ENCODE peak calls at places on chromosomes 1 and 21, in six cellular contexts. Z is right lobe of liver, G is NB4, Q is uterus, E is IMR-90, C is esophagus squamous epithelium. M is an unnamed sample.

GRCh38 chr1:201270616-201271390 is 12.5 kb upstream of the PKP1 start:
- DNase-seq in Z (no peak), G (no peak), Q (no peak), E (no peak), C (no peak), M (no peak)

GRCh38 chr1:164786980-164787833 is 228.2 kb downstream of the PBX1 start:
- DNase-seq in Z (peak), G (peak), Q (peak), E (peak), C (no peak), M (peak)

GRCh38 chr1:210655511-210655910 is 326.8 kb downstream of the HHAT start:
- DNase-seq in Z (no peak), G (no peak), Q (no peak), E (peak), C (no peak), M (no peak)

GRCh38 chr21:43322805-43323204 is 104.1 kb downstream of the SIK1 start:
- DNase-seq in Z (no peak), G (peak), Q (no peak), E (peak), C (no peak), M (no peak)

GRCh38 chr21:34511787-34512451 is at the start of gene KCNE1:
- DNase-seq in Z (peak), G (peak), Q (no peak), E (no peak), C (no peak), M (no peak)

GRCh38 chr1:228065543-228066347 is 16.8 kb upstream of the ARF1 start:
- DNase-seq in Z (peak), G (no peak), Q (no peak), E (no peak), C (no peak), M (peak)

GRCh38 chr1:223210786-223211115 is 67.7 kb upstream of the TLR5 start:
- DNase-seq in Z (no peak), G (no peak), Q (no peak), E (no peak), C (no peak), M (no peak)

GRCh38 chr21:26965567-26966359 is 1.1 kb downstream of the ADAMTS5 start:
- DNase-seq in Z (peak), G (no peak), Q (peak), E (peak), C (no peak), M (peak)

GRCh38 chr21:33149166-33149565 is 79.2 kb downstream of the OLIG1 start:
- DNase-seq in Z (no peak), G (no peak), Q (no peak), E (no peak), C (no peak), M (no peak)

GRCh38 chr1:156090822-156091188 is 8.5 kb upstream of the MEX3A start:
- DNase-seq in Z (peak), G (peak), Q (peak), E (peak), C (no peak), M (peak)

GRCh38 chr1:4367230-4367629 is 287.2 kb upstream of the AJAP1 start:
- DNase-seq in Z (no peak), G (no peak), Q (no peak), E (no peak), C (no peak), M (no peak)

GRCh38 chr1:2349821-2350220 is 41.5 kb downstream of the MORN1 start:
- DNase-seq in Z (no peak), G (no peak), Q (no peak), E (no peak), C (no peak), M (no peak)

GRCh38 chr1:161840363-161840762 is 74.2 kb downstream of the ATF6 start:
- DNase-seq in Z (no peak), G (no peak), Q (no peak), E (peak), C (no peak), M (no peak)

GRCh38 chr1:56798053-56798471 is 21.1 kb downstream of the FYB2 start:
- DNase-seq in Z (no peak), G (no peak), Q (no peak), E (peak), C (no peak), M (no peak)

GRCh38 chr1:70718086-70718630 is 307.1 kb downstream of the CTH start:
- DNase-seq in Z (no peak), G (no peak), Q (no peak), E (no peak), C (no peak), M (no peak)

GRCh38 chr1:248857201-248857600 is 1.7 kb downstream of the ZNF692 start:
- DNase-seq in Z (no peak), G (peak), Q (no peak), E (no peak), C (no peak), M (no peak)

GRCh38 chr1:2786329-2787162 is 14.9 kb downstream of the TTC34 start:
- DNase-seq in Z (peak), G (peak), Q (peak), E (no peak), C (no peak), M (peak)

GRCh38 chr1:39787468-39787867 is 1.2 kb downstream of the BMP8B start:
- DNase-seq in Z (peak), G (no peak), Q (no peak), E (no peak), C (no peak), M (no peak)

GRCh38 chr1:8431028-8431427 is 113.1 kb downstream of the SLC45A1 start:
- DNase-seq in Z (no peak), G (peak), Q (no peak), E (no peak), C (no peak), M (no peak)

GRCh38 chr1:55632906-55633305 is 417.7 kb upstream of the USP24 start:
- DNase-seq in Z (no peak), G (no peak), Q (no peak), E (peak), C (no peak), M (no peak)

GRCh38 chr1:9792156-9793042 is 31.4 kb downstream of the CLSTN1 start:
- DNase-seq in Z (no peak), G (no peak), Q (no peak), E (peak), C (no peak), M (no peak)

GRCh38 chr1:54810144-54810942 is 9.2 kb upstream of the TTC22 start:
- DNase-seq in Z (peak), G (peak), Q (peak), E (peak), C (no peak), M (peak)

GRCh38 chr1:229846351-229846750 is 220.3 kb downstream of the URB2 start:
- DNase-seq in Z (no peak), G (no peak), Q (no peak), E (no peak), C (no peak), M (no peak)
- TF ChIP-seq POLR2A in Z (no peak), G (no peak), Q (no peak), E (no peak), C (no peak), M (no peak)

GRCh38 chr1:15157524-15158399 is 4.2 kb downstream of the TMEM51 start:
- DNase-seq in Z (no peak), G (no peak), Q (no peak), E (no peak), C (no peak), M (no peak)
- TF ChIP-seq POLR2A in Z (no peak), G (no peak), Q (no peak), E (no peak), C (no peak), M (no peak)

DNA sequence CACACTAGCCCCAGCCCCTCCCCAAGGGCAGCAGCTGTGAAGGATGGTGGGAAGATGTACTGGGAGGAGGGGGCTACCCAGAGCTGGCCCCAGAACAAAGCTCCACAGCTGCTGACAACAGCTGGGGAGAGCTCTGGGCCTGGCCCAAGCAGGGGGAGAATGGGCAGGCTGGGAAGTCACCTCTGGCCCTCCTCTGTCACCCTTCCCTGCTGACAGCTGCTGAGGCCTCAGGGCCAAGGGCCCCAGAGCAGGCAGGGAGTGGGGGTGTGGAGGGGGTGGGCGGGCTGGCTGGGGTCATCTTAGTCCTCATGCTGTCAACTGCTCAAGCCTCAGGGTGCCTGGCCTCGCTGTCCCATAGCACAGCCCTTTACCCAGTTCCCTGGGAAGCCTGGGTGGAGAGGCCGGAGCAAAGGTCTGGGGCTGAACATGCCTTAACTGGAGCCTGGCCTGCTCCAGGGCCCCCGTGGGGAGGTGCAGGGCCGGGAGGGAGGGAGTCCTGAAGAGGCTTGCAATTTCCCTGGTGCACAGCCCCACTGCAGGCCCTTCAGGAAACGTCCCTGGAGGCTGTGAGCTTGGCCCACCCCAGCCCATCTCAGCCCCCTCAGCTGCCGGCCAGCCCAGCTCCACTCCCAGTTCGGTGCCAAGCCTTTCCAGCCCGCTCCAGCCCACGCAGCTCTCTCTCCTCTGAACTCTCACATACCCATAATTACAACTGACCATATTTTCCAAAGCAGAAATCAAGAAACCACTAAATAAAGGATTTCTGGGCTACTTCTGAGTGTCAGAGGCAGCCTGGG is 25.7 kb downstream of the HSPG2 start:
- DNase-seq in Z (no peak), G (no peak), Q (peak), E (no peak), C (no peak), M (no peak)
- TF ChIP-seq POLR2A in Z (no peak), G (no peak), Q (no peak), E (no peak), C (no peak), M (no peak)

GRCh38 chr1:226610671-226611070 is 62.1 kb downstream of the STUM start:
- DNase-seq in Z (no peak), G (no peak), Q (peak), E (no peak), C (no peak), M (no peak)
- TF ChIP-seq POLR2A in Z (no peak), G (no peak), Q (no peak), E (no peak), C (no peak), M (no peak)

GRCh38 chr1:61054636-61055035 is 27.7 kb upstream of the NFIA start:
- DNase-seq in Z (no peak), G (no peak), Q (no peak), E (no peak), C (no peak), M (no peak)
- TF ChIP-seq POLR2A in Z (no peak), G (no peak), Q (no peak), E (no peak), C (no peak), M (no peak)

GRCh38 chr1:93908394-93909145 is 660 bp downstream of the GCLM start:
- DNase-seq in Z (peak), G (peak), Q (peak), E (no peak), C (no peak), M (peak)
- TF ChIP-seq POLR2A in Z (no peak), G (no peak), Q (no peak), E (no peak), C (no peak), M (no peak)